ENCODE peak calls at places on chromosome 20, in seven cellular contexts. One of them, this sample, is unnamed.

GRCh38 chr20:48722002-48722731 is 105.6 kb downstream of the PREX1 start:
- DNase-seq in heart right ventricle: no peak
- DNase-seq in heart left ventricle: no peak
- DNase-seq in spleen: peak; percentile 83
- DNase-seq in GM06990: peak; percentile 66
- DNase-seq in transverse colon: peak; percentile 33
- DNase-seq in left lung: peak; percentile 68
- DNase-seq in this sample: no peak

GRCh38 chr20:13430346-13431002 is 208.3 kb downstream of the TASP1 start:
- DNase-seq in heart right ventricle: no peak
- DNase-seq in heart left ventricle: no peak
- DNase-seq in spleen: no peak
- DNase-seq in GM06990: peak; percentile 9
- DNase-seq in transverse colon: no peak
- DNase-seq in left lung: no peak
- DNase-seq in this sample: peak; percentile 41

GRCh38 chr20:46164166-46164565 is 46.1 kb downstream of the CD40 start:
- DNase-seq in heart right ventricle: no peak
- DNase-seq in heart left ventricle: no peak
- DNase-seq in spleen: no peak
- DNase-seq in GM06990: no peak
- DNase-seq in transverse colon: no peak
- DNase-seq in left lung: no peak
- DNase-seq in this sample: no peak

GRCh38 chr20:49685809-49686208 is 27.9 kb downstream of the B4GALT5 start:
- DNase-seq in heart right ventricle: no peak
- DNase-seq in heart left ventricle: no peak
- DNase-seq in spleen: no peak
- DNase-seq in GM06990: no peak
- DNase-seq in transverse colon: no peak
- DNase-seq in left lung: no peak
- DNase-seq in this sample: no peak

GRCh38 chr20:8043687-8044278 is 24.2 kb upstream of the TMX4 start:
- DNase-seq in heart right ventricle: no peak
- DNase-seq in heart left ventricle: peak; percentile 30
- DNase-seq in spleen: no peak
- DNase-seq in GM06990: peak; percentile 15
- DNase-seq in transverse colon: no peak
- DNase-seq in left lung: no peak
- DNase-seq in this sample: peak; percentile 80

GRCh38 chr20:33686008-33686983 is at the start of gene E2F1:
- DNase-seq in heart right ventricle: peak; percentile 97
- DNase-seq in heart left ventricle: peak; percentile 97
- DNase-seq in spleen: peak; percentile 98
- DNase-seq in GM06990: peak; percentile 96
- DNase-seq in transverse colon: peak; percentile 97
- DNase-seq in left lung: peak; percentile 95
- DNase-seq in this sample: peak; percentile 100

GRCh38 chr20:47343007-47343472 is 13.5 kb downstream of the ZMYND8 start:
- DNase-seq in heart right ventricle: no peak
- DNase-seq in heart left ventricle: no peak
- DNase-seq in spleen: peak; percentile 32
- DNase-seq in GM06990: no peak
- DNase-seq in transverse colon: no peak
- DNase-seq in left lung: no peak
- DNase-seq in this sample: no peak

GRCh38 chr20:63739129-63740069 is at the start of gene SLC2A4RG:
- DNase-seq in heart right ventricle: peak; percentile 85
- DNase-seq in heart left ventricle: peak; percentile 87
- DNase-seq in spleen: peak; percentile 95
- DNase-seq in GM06990: peak; percentile 83
- DNase-seq in transverse colon: peak; percentile 87
- DNase-seq in left lung: peak; percentile 81
- DNase-seq in this sample: peak; percentile 85

GRCh38 chr20:24619212-24619611 is 149.8 kb downstream of the SYNDIG1 start:
- DNase-seq in heart right ventricle: no peak
- DNase-seq in heart left ventricle: no peak
- DNase-seq in spleen: no peak
- DNase-seq in GM06990: no peak
- DNase-seq in transverse colon: no peak
- DNase-seq in left lung: no peak
- DNase-seq in this sample: no peak

GRCh38 chr20:47038581-47039560 is 144.2 kb downstream of the EYA2 start:
- DNase-seq in heart right ventricle: no peak
- DNase-seq in heart left ventricle: no peak
- DNase-seq in spleen: no peak
- DNase-seq in GM06990: no peak
- DNase-seq in transverse colon: no peak
- DNase-seq in left lung: no peak
- DNase-seq in this sample: no peak

GRCh38 chr20:25217161-25218108 is 21.9 kb downstream of the ENTPD6 start:
- DNase-seq in heart right ventricle: no peak
- DNase-seq in heart left ventricle: no peak
- DNase-seq in spleen: no peak
- DNase-seq in GM06990: no peak
- DNase-seq in transverse colon: no peak
- DNase-seq in left lung: no peak
- DNase-seq in this sample: no peak

GRCh38 chr20:32454164-32455145 is 96.3 kb downstream of the ASXL1 start:
- DNase-seq in heart right ventricle: no peak
- DNase-seq in heart left ventricle: no peak
- DNase-seq in spleen: peak; percentile 69
- DNase-seq in GM06990: no peak
- DNase-seq in transverse colon: no peak
- DNase-seq in left lung: no peak
- DNase-seq in this sample: peak; percentile 50

GRCh38 chr20:3932277-3933073 is 43.3 kb downstream of the PANK2 start:
- DNase-seq in heart right ventricle: no peak
- DNase-seq in heart left ventricle: no peak
- DNase-seq in spleen: no peak
- DNase-seq in GM06990: no peak
- DNase-seq in transverse colon: no peak
- DNase-seq in left lung: no peak
- DNase-seq in this sample: no peak

GRCh38 chr20:10078403-10078802 is 43.6 kb downstream of the ANKEF1 start:
- DNase-seq in heart right ventricle: no peak
- DNase-seq in heart left ventricle: no peak
- DNase-seq in spleen: no peak
- DNase-seq in GM06990: no peak
- DNase-seq in transverse colon: no peak
- DNase-seq in left lung: no peak
- DNase-seq in this sample: no peak

GRCh38 chr20:62500237-62500864 is 24.6 kb upstream of the GATA5 start:
- DNase-seq in heart right ventricle: peak; percentile 85
- DNase-seq in heart left ventricle: peak; percentile 77
- DNase-seq in spleen: peak; percentile 94
- DNase-seq in GM06990: peak; percentile 67
- DNase-seq in transverse colon: peak; percentile 78
- DNase-seq in left lung: peak; percentile 73
- DNase-seq in this sample: peak; percentile 81

GRCh38 chr20:14717124-14718004 is 380.0 kb upstream of the FLRT3 start:
- DNase-seq in heart right ventricle: no peak
- DNase-seq in heart left ventricle: no peak
- DNase-seq in spleen: no peak
- DNase-seq in GM06990: no peak
- DNase-seq in transverse colon: no peak
- DNase-seq in left lung: no peak
- DNase-seq in this sample: peak; percentile 35

GRCh38 chr20:14711681-14712080 is 374.3 kb upstream of the FLRT3 start:
- DNase-seq in heart right ventricle: no peak
- DNase-seq in heart left ventricle: no peak
- DNase-seq in spleen: no peak
- DNase-seq in GM06990: no peak
- DNase-seq in transverse colon: no peak
- DNase-seq in left lung: no peak
- DNase-seq in this sample: no peak

GRCh38 chr20:14716251-14716650 is 378.8 kb upstream of the FLRT3 start:
- DNase-seq in heart right ventricle: no peak
- DNase-seq in heart left ventricle: no peak
- DNase-seq in spleen: no peak
- DNase-seq in GM06990: no peak
- DNase-seq in transverse colon: no peak
- DNase-seq in left lung: no peak
- DNase-seq in this sample: no peak

GRCh38 chr20:14712302-14712739 is 374.9 kb upstream of the FLRT3 start:
- DNase-seq in heart right ventricle: no peak
- DNase-seq in heart left ventricle: no peak
- DNase-seq in spleen: no peak
- DNase-seq in GM06990: no peak
- DNase-seq in transverse colon: no peak
- DNase-seq in left lung: no peak
- DNase-seq in this sample: peak; percentile 65

DNA sequence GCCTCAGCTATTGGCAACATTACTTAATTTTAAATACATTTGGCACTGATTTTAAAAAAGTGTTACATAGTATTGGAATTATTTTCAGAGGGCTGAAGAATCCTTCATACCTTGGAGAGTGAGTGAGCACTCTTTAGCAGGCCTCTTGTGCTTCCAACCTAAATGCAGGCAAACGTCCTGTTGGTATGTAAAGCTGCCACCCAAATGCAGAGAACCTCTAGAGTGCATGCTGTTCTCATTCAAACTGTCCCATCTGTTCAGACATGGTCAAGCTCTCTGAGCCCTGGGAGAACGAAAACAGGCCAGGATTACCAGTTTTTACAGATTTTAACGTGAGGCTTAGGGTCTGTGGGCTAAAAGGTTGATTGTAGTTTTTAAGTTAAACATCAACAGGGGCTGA is 378.0 kb upstream of the FLRT3 start:
- DNase-seq in heart right ventricle: no peak
- DNase-seq in heart left ventricle: no peak
- DNase-seq in spleen: no peak
- DNase-seq in GM06990: no peak
- DNase-seq in transverse colon: no peak
- DNase-seq in left lung: no peak
- DNase-seq in this sample: no peak
- H3K4me3 ChIP-seq in heart right ventricle: no peak overlapping the region
- H3K4me3 ChIP-seq in heart left ventricle: no peak overlapping the region
- H3K4me3 ChIP-seq in spleen: no peak overlapping the region
- H3K4me3 ChIP-seq in GM06990: no peak overlapping the region
- H3K4me3 ChIP-seq in transverse colon: no peak overlapping the region
- H3K4me3 ChIP-seq in left lung: no peak overlapping the region
- H3K4me3 ChIP-seq in this sample: no peak overlapping the region

DNA sequence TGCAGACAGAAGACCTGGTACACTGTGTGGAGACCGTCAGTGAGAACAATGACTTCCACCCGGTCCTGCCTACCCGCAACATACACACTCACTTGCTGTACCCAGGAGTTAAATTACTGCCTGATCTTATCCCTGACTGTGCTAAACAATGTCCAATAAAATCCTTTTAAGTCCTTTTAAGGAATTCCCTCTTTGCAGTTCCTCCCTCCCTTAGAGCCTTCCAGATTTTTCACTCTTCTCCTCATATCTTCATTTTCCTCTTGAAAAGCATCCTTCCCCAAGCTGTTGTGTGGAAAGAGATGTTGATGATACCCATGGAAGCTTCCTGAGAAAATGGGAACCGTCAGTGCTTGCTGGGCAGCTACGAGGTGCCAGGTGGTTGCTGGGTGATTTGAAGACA is 3.4 kb upstream of the KCNG1 start:
- DNase-seq in heart right ventricle: no peak
- DNase-seq in heart left ventricle: no peak
- DNase-seq in spleen: peak; percentile 14
- DNase-seq in GM06990: no peak
- DNase-seq in transverse colon: no peak
- DNase-seq in left lung: no peak
- DNase-seq in this sample: no peak
- H3K27me3 ChIP-seq in heart right ventricle: peaks cover 99% of the 10 kb centered on the region
- H3K27me3 ChIP-seq in heart left ventricle: peaks cover 36% of the 10 kb centered on the region
- H3K27me3 ChIP-seq in spleen: peaks cover 29% of the 10 kb centered on the region
- H3K27me3 ChIP-seq in GM06990: peaks cover 2% of the 10 kb centered on the region
- H3K27me3 ChIP-seq in transverse colon: peaks cover 93% of the 10 kb centered on the region
- H3K27me3 ChIP-seq in left lung: peaks cover 100% of the 10 kb centered on the region
- H3K27me3 ChIP-seq in this sample: peaks cover 18% of the 10 kb centered on the region

GRCh38 chr20:57396638-57397003 is 5.4 kb downstream of the RBM38 start:
- DNase-seq in heart right ventricle: no peak
- DNase-seq in heart left ventricle: no peak
- DNase-seq in spleen: no peak
- DNase-seq in GM06990: no peak
- DNase-seq in transverse colon: no peak
- DNase-seq in left lung: no peak
- DNase-seq in this sample: no peak

GRCh38 chr20:57397693-57398108 is 6.5 kb downstream of the RBM38 start:
- DNase-seq in heart right ventricle: no peak
- DNase-seq in heart left ventricle: no peak
- DNase-seq in spleen: peak; percentile 93
- DNase-seq in GM06990: peak; percentile 44
- DNase-seq in transverse colon: peak; percentile 57
- DNase-seq in left lung: no peak
- DNase-seq in this sample: no peak

GRCh38 chr20:57396212-57396611 is 5.0 kb downstream of the RBM38 start:
- DNase-seq in heart right ventricle: no peak
- DNase-seq in heart left ventricle: no peak
- DNase-seq in spleen: peak; percentile 80
- DNase-seq in GM06990: no peak
- DNase-seq in transverse colon: no peak
- DNase-seq in left lung: no peak
- DNase-seq in this sample: no peak

GRCh38 chr20:57398231-57398821 is 7.1 kb downstream of the RBM38 start:
- DNase-seq in heart right ventricle: peak; percentile 57
- DNase-seq in heart left ventricle: peak; percentile 64
- DNase-seq in spleen: peak; percentile 98
- DNase-seq in GM06990: peak; percentile 96
- DNase-seq in transverse colon: peak; percentile 88
- DNase-seq in left lung: peak; percentile 63
- DNase-seq in this sample: no peak

DNA sequence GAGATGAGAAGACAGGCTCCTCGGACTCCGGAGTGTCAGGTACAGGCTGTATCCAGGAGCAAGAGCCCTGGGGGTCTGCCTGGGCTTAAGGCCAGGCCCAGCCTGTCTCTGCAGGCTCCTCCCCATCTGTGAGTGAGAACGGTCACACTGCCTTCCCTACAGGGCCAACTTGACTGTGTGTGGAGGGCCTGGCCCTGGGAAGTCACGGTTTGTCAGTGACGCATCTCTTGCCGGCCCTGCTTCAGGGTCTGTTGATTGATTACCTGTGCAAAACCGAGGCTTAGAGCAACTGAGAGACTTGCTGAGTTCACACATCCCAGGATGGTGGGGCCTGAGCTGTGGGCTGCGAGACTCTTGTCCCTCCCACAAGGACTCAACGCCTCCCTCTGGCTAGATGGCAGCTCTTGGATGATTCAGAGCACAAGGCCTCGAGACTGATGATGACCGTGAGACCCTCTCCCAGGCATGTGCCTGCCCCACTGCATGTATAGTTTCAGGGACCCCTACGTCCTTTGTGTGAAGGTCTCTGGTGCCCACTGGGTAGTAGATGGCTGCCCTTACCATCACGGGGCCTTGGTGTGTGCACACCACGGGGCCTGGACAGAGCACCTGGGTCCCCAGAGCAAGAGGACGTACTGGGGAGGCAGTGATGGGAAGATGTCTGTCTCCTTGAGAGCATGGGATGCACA is 6.0 kb downstream of the RBM38 start:
- DNase-seq in heart right ventricle: no peak
- DNase-seq in heart left ventricle: no peak
- DNase-seq in spleen: peak; percentile 80
- DNase-seq in GM06990: no peak
- DNase-seq in transverse colon: no peak
- DNase-seq in left lung: no peak
- DNase-seq in this sample: no peak
- H3K36me3 ChIP-seq in heart right ventricle: no peaks in the 10 kb centered on the region
- H3K36me3 ChIP-seq in heart left ventricle: no peaks in the 10 kb centered on the region
- H3K36me3 ChIP-seq in spleen: peaks cover 34% of the 10 kb centered on the region
- H3K36me3 ChIP-seq in GM06990: peaks cover 62% of the 10 kb centered on the region
- H3K36me3 ChIP-seq in transverse colon: no peaks in the 10 kb centered on the region
- H3K36me3 ChIP-seq in left lung: no peaks in the 10 kb centered on the region
- H3K36me3 ChIP-seq in this sample: peaks cover 16% of the 10 kb centered on the region

GRCh38 chr20:37407117-37407566 is 61.2 kb downstream of the SRC start:
- DNase-seq in heart right ventricle: no peak
- DNase-seq in heart left ventricle: no peak
- DNase-seq in spleen: no peak
- DNase-seq in GM06990: no peak
- DNase-seq in transverse colon: no peak
- DNase-seq in left lung: no peak
- DNase-seq in this sample: no peak
- H3K4me3 ChIP-seq in heart right ventricle: no peak overlapping the region
- H3K4me3 ChIP-seq in heart left ventricle: no peak overlapping the region
- H3K4me3 ChIP-seq in spleen: no peak overlapping the region
- H3K4me3 ChIP-seq in GM06990: no peak overlapping the region
- H3K4me3 ChIP-seq in transverse colon: no peak overlapping the region
- H3K4me3 ChIP-seq in left lung: peak overlapping the region; percentile 11
- H3K4me3 ChIP-seq in this sample: no peak overlapping the region